ENCODE peak calls at places on chromosomes 16 and 17, in eight cellular contexts. R is OCI-LY7, M is PC-3, K is SK-N-SH, H is hepatocyte, G is HCT116, P is neural progenitor cell, Y is MM.1S. W is an unnamed sample.

GRCh38 chr17:68288804-68289203 is 2.1 kb downstream of the SLC16A6 start:
- DNase-seq in R (peak; percentile 78), M (no peak), K (no peak), H (no peak), G (no peak), P (peak; percentile 25), Y (no peak), W (no peak)

GRCh38 chr17:82937411-82938371 is 97.9 kb upstream of the ZNF750 start:
- DNase-seq in R (no peak), M (no peak), K (no peak), H (no peak), G (no peak), P (no peak), Y (no peak), W (no peak)

GRCh38 chr17:31733326-31733725 is 125.7 kb downstream of the COPRS start:
- DNase-seq in R (no peak), M (no peak), K (no peak), H (no peak), G (no peak), P (peak; percentile 59), Y (no peak), W (no peak)

GRCh38 chr17:1999557-2000251 is 25.4 kb downstream of the RTN4RL1 start:
- DNase-seq in R (no peak), M (peak; percentile 19), K (peak; percentile 51), H (peak; percentile 71), G (no peak), P (peak; percentile 79), Y (peak; percentile 79), W (peak; percentile 30)

GRCh38 chr17:79214940-79215604 is 140.4 kb downstream of the ENGASE start:
- DNase-seq in R (no peak), M (no peak), K (peak; percentile 94), H (no peak), G (no peak), P (no peak), Y (no peak), W (no peak)

GRCh38 chr17:21511368-21512195 is 135.4 kb downstream of the KCNJ12 start:
- DNase-seq in R (peak; percentile 50), M (peak; percentile 81), K (peak; percentile 89), H (peak; percentile 92), G (peak; percentile 61), P (peak; percentile 94), Y (peak; percentile 56), W (peak; percentile 91)

GRCh38 chr17:43377056-43377810 is 21.6 kb upstream of the ARL4D start:
- DNase-seq in R (no peak), M (no peak), K (no peak), H (no peak), G (no peak), P (no peak), Y (no peak), W (no peak)

GRCh38 chr17:5676012-5676411 is 91.7 kb upstream of the NLRP1 start:
- DNase-seq in R (no peak), M (no peak), K (no peak), H (no peak), G (no peak), P (no peak), Y (no peak), W (no peak)

GRCh38 chr16:26816885-26817571 is 249.7 kb upstream of the C16orf82 start:
- DNase-seq in R (no peak), M (peak; percentile 54), K (no peak), H (no peak), G (no peak), P (no peak), Y (no peak), W (peak; percentile 89)

GRCh38 chr17:42248351-42249179 is 27.6 kb downstream of the STAT5B start:
- DNase-seq in R (peak; percentile 86), M (no peak), K (peak; percentile 69), H (peak; percentile 77), G (no peak), P (peak; percentile 47), Y (peak; percentile 92), W (peak; percentile 94)

GRCh38 chr17:28750178-28751047 is 6.6 kb downstream of the TRAF4 start:
- DNase-seq in R (peak; percentile 93), M (peak; percentile 90), K (peak; percentile 87), H (peak; percentile 96), G (peak; percentile 85), P (peak; percentile 96), Y (peak; percentile 89), W (peak; percentile 95)

GRCh38 chr17:72351884-72352346 is 231.1 kb downstream of the SOX9 start:
- DNase-seq in R (no peak), M (no peak), K (peak; percentile 50), H (no peak), G (no peak), P (peak; percentile 16), Y (no peak), W (no peak)

GRCh38 chr17:77684803-77685580 is 273.5 kb upstream of the TNRC6C start:
- DNase-seq in R (no peak), M (no peak), K (no peak), H (no peak), G (no peak), P (no peak), Y (no peak), W (no peak)

GRCh38 chr17:64025732-64026294 is 5.4 kb upstream of the ICAM2 start:
- DNase-seq in R (peak; percentile 91), M (peak; percentile 89), K (peak; percentile 89), H (peak; percentile 88), G (peak; percentile 84), P (peak; percentile 90), Y (peak; percentile 32), W (peak; percentile 78)

GRCh38 chr17:30375661-30376060 is 3.1 kb upstream of the CPD start:
- DNase-seq in R (no peak), M (no peak), K (no peak), H (no peak), G (no peak), P (no peak), Y (no peak), W (peak; percentile 32)

GRCh38 chr17:36463916-36464764 is 22.3 kb upstream of the ZNHIT3 start:
- DNase-seq in R (no peak), M (peak; percentile 65), K (no peak), H (peak; percentile 92), G (peak; percentile 47), P (peak; percentile 98), Y (peak; percentile 74), W (peak; percentile 95)

GRCh38 chr16:46629331-46629843 is 8.2 kb upstream of the SHCBP1 start:
- DNase-seq in R (no peak), M (peak; percentile 74), K (peak; percentile 56), H (peak; percentile 24), G (peak; percentile 59), P (peak; percentile 41), Y (peak; percentile 49), W (peak; percentile 82)

GRCh38 chr16:74852500-74852875 is 77.9 kb upstream of the FA2H start:
- DNase-seq in R (no peak), M (no peak), K (no peak), H (no peak), G (no peak), P (no peak), Y (no peak), W (no peak)
- H3K9me3 ChIP-seq in R (no peaks in the 10 kb centered on the region), M (no peaks in the 10 kb centered on the region), K (no peaks in the 10 kb centered on the region), H (no peaks in the 10 kb centered on the region), G (no peaks in the 10 kb centered on the region), P (no peaks in the 10 kb centered on the region), Y (no peaks in the 10 kb centered on the region), W (no peaks in the 10 kb centered on the region)

DNA sequence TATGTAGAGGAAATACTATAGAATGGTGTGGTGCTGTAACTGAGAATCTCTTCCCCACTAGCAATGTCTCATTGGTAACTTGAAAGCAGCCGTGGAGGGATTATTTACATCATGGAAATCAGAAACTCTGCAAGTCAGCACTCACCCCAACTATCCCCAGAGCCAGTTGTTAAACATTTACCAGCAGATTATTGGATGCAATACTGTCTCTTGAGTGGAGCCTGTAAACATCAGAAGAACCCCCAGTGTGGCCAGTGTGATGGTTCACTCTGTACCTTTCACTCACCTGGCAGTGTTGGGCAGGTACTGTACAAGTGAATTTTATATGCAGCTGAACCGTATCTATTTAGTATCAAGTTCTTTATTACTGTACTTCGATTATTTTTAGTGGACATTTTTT is 299.8 kb upstream of the SALL1 start:
- DNase-seq in R (no peak), M (no peak), K (no peak), H (peak; percentile 44), G (no peak), P (no peak), Y (no peak), W (no peak)
- TF ChIP-seq EZH2phosphoT487 in R (no peak), M (no peak), K (no peak), H (no peak), G (no peak), P (no peak), Y (no peak), W (no peak)

GRCh38 chr17:41133880-41134735 is 6.2 kb downstream of the KRTAP4-6 start:
- DNase-seq in R (no peak), M (no peak), K (no peak), H (no peak), G (no peak), P (no peak), Y (no peak), W (no peak)
- H3K4me3 ChIP-seq in R (no peak overlapping the region), M (no peak overlapping the region), K (no peak overlapping the region), H (no peak overlapping the region), G (no peak overlapping the region), P (no peak overlapping the region), Y (no peak overlapping the region), W (no peak overlapping the region)

GRCh38 chr16:5467552-5467951 is 370.0 kb upstream of the EEF2KMT start:
- DNase-seq in R (no peak), M (no peak), K (no peak), H (no peak), G (no peak), P (no peak), Y (no peak), W (no peak)
- H3K9me3 ChIP-seq in R (no peaks in the 10 kb centered on the region), M (no peaks in the 10 kb centered on the region), K (no peaks in the 10 kb centered on the region), H (no peaks in the 10 kb centered on the region), G (no peaks in the 10 kb centered on the region), P (no peaks in the 10 kb centered on the region), Y (no peaks in the 10 kb centered on the region), W (no peaks in the 10 kb centered on the region)

GRCh38 chr17:65181237-65182061 is 44.3 kb downstream of the RGS9 start:
- DNase-seq in R (peak; percentile 74), M (no peak), K (no peak), H (no peak), G (no peak), P (no peak), Y (peak; percentile 57), W (no peak)
- TF ChIP-seq EZH2phosphoT487 in R (no peak), M (no peak), K (no peak), H (no peak), G (no peak), P (no peak), Y (no peak), W (no peak)

GRCh38 chr17:18259621-18260331 is 686 bp upstream of the MIEF2 start:
- DNase-seq in R (no peak), M (peak; percentile 82), K (peak; percentile 32), H (no peak), G (peak; percentile 56), P (peak; percentile 10), Y (no peak), W (peak; percentile 40)

GRCh38 chr17:18261659-18262058 is 1.2 kb downstream of the MIEF2 start:
- DNase-seq in R (no peak), M (no peak), K (no peak), H (no peak), G (no peak), P (no peak), Y (no peak), W (no peak)

GRCh38 chr17:18261146-18261515 is 669 bp downstream of the MIEF2 start:
- DNase-seq in R (peak; percentile 19), M (peak; percentile 79), K (peak; percentile 60), H (peak; percentile 83), G (no peak), P (peak; percentile 43), Y (peak; percentile 57), W (peak; percentile 81)

GRCh38 chr17:18262111-18262510 is 1.6 kb downstream of the MIEF2 start:
- DNase-seq in R (no peak), M (no peak), K (no peak), H (no peak), G (no peak), P (no peak), Y (no peak), W (peak; percentile 53)

GRCh38 chr17:18260332-18261145 is at the start of gene MIEF2:
- DNase-seq in R (peak; percentile 96), M (peak; percentile 98), K (peak; percentile 98), H (peak; percentile 97), G (peak; percentile 90), P (peak; percentile 97), Y (peak; percentile 98), W (peak; percentile 98)
- H3K4me3 ChIP-seq in R (peak within 1 kb of the TSS; percentile 80), M (peak within 1 kb of the TSS; percentile 82), K (peak within 1 kb of the TSS; percentile 98), H (peak within 1 kb of the TSS; percentile 73), G (peak within 1 kb of the TSS; percentile 86), P (peak within 1 kb of the TSS; percentile 69), Y (peak within 1 kb of the TSS; percentile 91), W (peak within 1 kb of the TSS; percentile 96)